ENCODE peak calls at places on chromosome 11, in four cellular contexts. One of them, this sample, is unnamed.
A peak's percentile ranks its signal among the peaks of the same experiment; 100 is the strongest.

GRCh38 chr11:95147364-95147905 is 57.8 kb downstream of the ENDOD1 start:
- DNase-seq in astrocyte: peak; percentile 90
- DNase-seq in GM23248: peak; percentile 93
- DNase-seq in GM23338: no peak
- DNase-seq in this sample: peak; percentile 81

GRCh38 chr11:30423886-30424285 is 101.0 kb downstream of the ARL14EP start:
- DNase-seq in astrocyte: no peak
- DNase-seq in GM23248: no peak
- DNase-seq in GM23338: no peak
- DNase-seq in this sample: no peak

GRCh38 chr11:130069684-130070108 is at the start of gene APLP2:
- DNase-seq in astrocyte: peak; percentile 94
- DNase-seq in GM23248: peak; percentile 99
- DNase-seq in GM23338: peak; percentile 100
- DNase-seq in this sample: peak; percentile 100

GRCh38 chr11:110691961-110692360 is 20.3 kb downstream of the ARHGAP20 start:
- DNase-seq in astrocyte: no peak
- DNase-seq in GM23248: no peak
- DNase-seq in GM23338: no peak
- DNase-seq in this sample: peak; percentile 17

GRCh38 chr11:65918211-65919150 is at the start of gene C11orf68:
- DNase-seq in astrocyte: no peak
- DNase-seq in GM23248: peak; percentile 70
- DNase-seq in GM23338: peak; percentile 56
- DNase-seq in this sample: peak; percentile 47

GRCh38 chr11:87076874-87077429 is 39.2 kb downstream of the TMEM135 start:
- DNase-seq in astrocyte: no peak
- DNase-seq in GM23248: no peak
- DNase-seq in GM23338: no peak
- DNase-seq in this sample: no peak

GRCh38 chr11:44760917-44761545 is 34.3 kb downstream of the TSPAN18 start:
- DNase-seq in astrocyte: peak; percentile 91
- DNase-seq in GM23248: peak; percentile 97
- DNase-seq in GM23338: peak; percentile 81
- DNase-seq in this sample: peak; percentile 93

GRCh38 chr11:20909995-20910726 is 240.8 kb downstream of the NELL1 start:
- DNase-seq in astrocyte: no peak
- DNase-seq in GM23248: no peak
- DNase-seq in GM23338: no peak
- DNase-seq in this sample: no peak

GRCh38 chr11:23112987-23113886 is 253.0 kb upstream of the CCDC179 start:
- DNase-seq in astrocyte: peak; percentile 41
- DNase-seq in GM23248: peak; percentile 64
- DNase-seq in GM23338: peak; percentile 79
- DNase-seq in this sample: peak; percentile 28

GRCh38 chr11:17720796-17721171 is 1.4 kb downstream of the MYOD1 start:
- DNase-seq in astrocyte: no peak
- DNase-seq in GM23248: no peak
- DNase-seq in GM23338: peak; percentile 52
- DNase-seq in this sample: peak; percentile 35

GRCh38 chr11:86802146-86802545 is 1.8 kb downstream of the PRSS23 start:
- DNase-seq in astrocyte: no peak
- DNase-seq in GM23248: no peak
- DNase-seq in GM23338: no peak
- DNase-seq in this sample: no peak

GRCh38 chr11:115699733-115700132 is 195.5 kb upstream of the CADM1 start:
- DNase-seq in astrocyte: peak; percentile 99
- DNase-seq in GM23248: peak; percentile 10
- DNase-seq in GM23338: no peak
- DNase-seq in this sample: no peak

GRCh38 chr11:71169328-71169727 is 83.0 kb downstream of the SHANK2 start:
- DNase-seq in astrocyte: no peak
- DNase-seq in GM23248: no peak
- DNase-seq in GM23338: no peak
- DNase-seq in this sample: no peak

GRCh38 chr11:44243633-44244343 is 66.2 kb downstream of the ALX4 start:
- DNase-seq in astrocyte: peak; percentile 68
- DNase-seq in GM23248: peak; percentile 46
- DNase-seq in GM23338: peak; percentile 94
- DNase-seq in this sample: peak; percentile 69

GRCh38 chr11:73012121-73012863 is 129.8 kb downstream of the FCHSD2 start:
- DNase-seq in astrocyte: peak; percentile 47
- DNase-seq in GM23248: peak; percentile 60
- DNase-seq in GM23338: peak; percentile 42
- DNase-seq in this sample: no peak

GRCh38 chr11:12137005-12137690 is 26.8 kb downstream of the MICAL2 start:
- DNase-seq in astrocyte: no peak
- DNase-seq in GM23248: no peak
- DNase-seq in GM23338: no peak
- DNase-seq in this sample: no peak

GRCh38 chr11:58061813-58062212 is 31.1 kb downstream of the OR6Q1 start:
- DNase-seq in astrocyte: peak; percentile 96
- DNase-seq in GM23248: peak; percentile 96
- DNase-seq in GM23338: no peak
- DNase-seq in this sample: no peak

GRCh38 chr11:15563054-15563453 is 448.3 kb downstream of the INSC start:
- DNase-seq in astrocyte: no peak
- DNase-seq in GM23248: no peak
- DNase-seq in GM23338: no peak
- DNase-seq in this sample: no peak

GRCh38 chr11:44011797-44012196 is 36.0 kb upstream of the ACCSL start:
- DNase-seq in astrocyte: peak; percentile 60
- DNase-seq in GM23248: peak; percentile 89
- DNase-seq in GM23338: no peak
- DNase-seq in this sample: no peak

GRCh38 chr11:2513441-2513840 is 68.6 kb downstream of the KCNQ1 start:
- DNase-seq in astrocyte: no peak
- DNase-seq in GM23248: no peak
- DNase-seq in GM23338: no peak
- DNase-seq in this sample: no peak

GRCh38 chr11:64251986-64252837 is 882 bp downstream of the PLCB3 start:
- DNase-seq in astrocyte: no peak
- DNase-seq in GM23248: peak; percentile 81
- DNase-seq in GM23338: peak; percentile 66
- DNase-seq in this sample: peak; percentile 55

GRCh38 chr11:86592047-86592564 is 80.3 kb downstream of the ME3 start:
- DNase-seq in astrocyte: peak; percentile 78
- DNase-seq in GM23248: peak; percentile 51
- DNase-seq in GM23338: no peak
- DNase-seq in this sample: no peak

GRCh38 chr11:86891020-86891419 is 64.2 kb downstream of the FZD4 start:
- DNase-seq in astrocyte: no peak
- DNase-seq in GM23248: no peak
- DNase-seq in GM23338: no peak
- DNase-seq in this sample: no peak

GRCh38 chr11:110710520-110711381 is 1.5 kb downstream of the ARHGAP20 start:
- DNase-seq in astrocyte: peak; percentile 17
- DNase-seq in GM23248: peak; percentile 68
- DNase-seq in GM23338: peak; percentile 62
- DNase-seq in this sample: peak; percentile 65

GRCh38 chr11:33778682-33779081 is 4.4 kb upstream of the FBXO3 start:
- DNase-seq in astrocyte: peak; percentile 88
- DNase-seq in GM23248: peak; percentile 75
- DNase-seq in GM23338: peak; percentile 44
- DNase-seq in this sample: peak; percentile 88

GRCh38 chr11:61680622-61681191 is 516 bp downstream of the DAGLA start:
- DNase-seq in astrocyte: no peak
- DNase-seq in GM23248: no peak
- DNase-seq in GM23338: no peak
- DNase-seq in this sample: no peak

GRCh38 chr11:45444796-45445195 is 158.7 kb upstream of the SYT13 start:
- DNase-seq in astrocyte: no peak
- DNase-seq in GM23248: no peak
- DNase-seq in GM23338: no peak
- DNase-seq in this sample: no peak

GRCh38 chr11:92048415-92048814 is 176.2 kb upstream of the FAT3 start:
- DNase-seq in astrocyte: no peak
- DNase-seq in GM23248: no peak
- DNase-seq in GM23338: no peak
- DNase-seq in this sample: peak; percentile 60

GRCh38 chr11:112469376-112469775 is 208.7 kb upstream of the PLET1 start:
- DNase-seq in astrocyte: no peak
- DNase-seq in GM23248: no peak
- DNase-seq in GM23338: no peak
- DNase-seq in this sample: no peak

GRCh38 chr11:62953811-62954210 is 31.0 kb downstream of the SLC22A6 start:
- DNase-seq in astrocyte: peak; percentile 14
- DNase-seq in GM23248: peak; percentile 47
- DNase-seq in GM23338: no peak
- DNase-seq in this sample: no peak

DNA sequence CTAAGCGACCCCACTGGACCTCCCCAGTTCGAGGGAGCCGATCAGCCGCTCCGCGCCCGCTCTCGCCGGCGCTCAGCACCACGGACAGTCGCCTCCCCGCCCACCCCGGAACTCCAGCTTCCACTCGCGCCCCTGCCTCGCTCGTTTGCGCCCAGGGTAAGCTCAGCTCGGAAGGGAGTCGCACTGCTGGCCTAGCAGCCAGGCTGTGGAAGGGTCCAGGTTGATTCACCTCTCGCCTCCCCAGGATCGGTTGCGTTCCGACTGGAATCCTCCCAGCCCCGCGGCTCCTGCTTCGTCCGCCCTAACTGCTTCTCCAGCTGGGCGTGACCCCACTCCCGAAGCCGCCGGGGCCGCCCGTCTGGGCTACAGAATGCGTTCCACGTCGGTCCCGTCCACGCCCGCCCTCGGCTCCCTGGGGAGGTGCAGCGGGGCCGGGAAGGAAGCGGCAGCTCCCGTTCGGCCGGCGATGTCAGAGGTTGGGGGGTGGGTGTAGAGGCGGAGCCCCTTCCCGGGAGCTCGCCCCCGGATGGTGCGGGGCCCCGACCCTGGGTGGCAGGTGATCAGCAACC is 343 bp downstream of the SCN3B start:
- DNase-seq in astrocyte: peak; percentile 49
- DNase-seq in GM23248: peak; percentile 68
- DNase-seq in GM23338: peak; percentile 79
- DNase-seq in this sample: peak; percentile 66
- TF ChIP-seq EZH2 in astrocyte: no peak
- TF ChIP-seq EZH2 in GM23248: no peak
- TF ChIP-seq EZH2 in GM23338: no peak
- TF ChIP-seq EZH2 in this sample: no peak

GRCh38 chr11:31813242-31813960 is 2.3 kb upstream of the PAX6 start:
- DNase-seq in astrocyte: peak; percentile 38
- DNase-seq in GM23248: no peak
- DNase-seq in GM23338: peak; percentile 58
- DNase-seq in this sample: peak; percentile 82

GRCh38 chr11:31815743-31816466 is 4.8 kb upstream of the PAX6 start:
- DNase-seq in astrocyte: peak; percentile 6
- DNase-seq in GM23248: peak; percentile 53
- DNase-seq in GM23338: no peak
- DNase-seq in this sample: peak; percentile 74

GRCh38 chr11:31812392-31813241 is 1.5 kb upstream of the PAX6 start:
- DNase-seq in astrocyte: peak; percentile 59
- DNase-seq in GM23248: peak; percentile 50
- DNase-seq in GM23338: peak; percentile 51
- DNase-seq in this sample: no peak

GRCh38 chr11:31816467-31817053 is 5.4 kb upstream of the PAX6 start:
- DNase-seq in astrocyte: peak; percentile 8
- DNase-seq in GM23248: no peak
- DNase-seq in GM23338: peak; percentile 60
- DNase-seq in this sample: peak; percentile 65

DNA sequence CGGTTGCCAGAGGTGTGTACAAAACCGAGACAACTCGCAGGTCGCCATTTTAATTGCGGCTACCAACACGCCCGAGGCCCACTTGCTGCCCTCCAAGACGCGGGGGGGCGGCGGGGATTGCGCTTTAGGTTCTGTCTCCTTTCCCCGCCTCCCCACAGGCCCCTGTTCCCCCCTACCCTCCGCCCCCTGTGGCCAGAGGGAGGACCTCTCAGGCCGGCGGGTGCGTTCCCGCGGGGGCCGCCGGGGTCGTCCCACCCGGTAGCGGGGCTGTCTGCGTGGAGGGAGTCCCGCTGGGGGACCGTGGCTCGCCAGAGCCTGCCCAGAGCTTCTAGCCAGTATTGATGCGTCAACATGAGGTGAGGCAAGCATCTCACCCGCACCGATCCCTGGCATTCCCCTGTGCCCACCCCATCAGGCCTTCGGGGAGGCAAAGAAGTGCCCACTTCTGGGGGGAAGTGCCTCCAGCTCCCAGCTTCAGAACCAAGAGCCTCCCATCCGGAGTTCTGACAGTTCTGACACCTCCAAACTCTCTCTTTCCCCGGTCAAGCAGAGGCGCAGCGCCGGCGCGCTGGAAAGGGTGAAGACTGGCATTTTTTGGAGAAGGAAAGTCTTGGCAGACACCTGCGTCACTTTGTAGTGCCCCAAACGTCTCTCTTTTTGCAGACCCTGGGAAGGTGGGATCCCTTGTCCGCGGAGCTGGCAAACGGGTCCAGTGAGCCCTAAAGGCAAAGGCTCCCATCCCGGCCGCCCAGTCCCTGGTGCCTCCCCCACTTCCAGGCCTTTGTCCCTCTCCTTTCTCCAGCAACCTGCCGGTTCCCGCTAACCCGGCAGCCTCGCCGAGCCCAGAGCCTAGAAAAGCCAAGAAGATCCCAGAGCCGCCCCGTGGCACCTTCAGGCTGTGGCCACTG is 3.1 kb upstream of the PAX6 start:
- DNase-seq in astrocyte: peak; percentile 23
- DNase-seq in GM23248: no peak
- DNase-seq in GM23338: peak; percentile 61
- DNase-seq in this sample: no peak
- TF ChIP-seq EZH2 in astrocyte: peak; percentile 71
- TF ChIP-seq EZH2 in GM23248: peak; percentile 91
- TF ChIP-seq EZH2 in GM23338: peak; percentile 91
- TF ChIP-seq EZH2 in this sample: peak; percentile 72

GRCh38 chr11:69819541-69820070 is 390 bp upstream of the FGF3 start:
- DNase-seq in astrocyte: no peak
- DNase-seq in GM23248: no peak
- DNase-seq in GM23338: peak; percentile 56
- DNase-seq in this sample: no peak
- TF ChIP-seq EZH2 in astrocyte: no peak
- TF ChIP-seq EZH2 in GM23248: no peak
- TF ChIP-seq EZH2 in GM23338: peak; percentile 92
- TF ChIP-seq EZH2 in this sample: peak; percentile 93

GRCh38 chr11:113474362-113475159 is 637 bp downstream of the DRD2 start:
- DNase-seq in astrocyte: peak; percentile 60
- DNase-seq in GM23248: peak; percentile 78
- DNase-seq in GM23338: peak; percentile 98
- DNase-seq in this sample: peak; percentile 93
- TF ChIP-seq EZH2 in astrocyte: peak; percentile 76
- TF ChIP-seq EZH2 in GM23248: no peak
- TF ChIP-seq EZH2 in GM23338: no peak
- TF ChIP-seq EZH2 in this sample: peak; percentile 98

GRCh38 chr11:114059278-114059983 is at the start of gene ZBTB16:
- DNase-seq in astrocyte: no peak
- DNase-seq in GM23248: peak; percentile 37
- DNase-seq in GM23338: peak; percentile 92
- DNase-seq in this sample: peak; percentile 90
- TF ChIP-seq EZH2 in astrocyte: peak; percentile 83
- TF ChIP-seq EZH2 in GM23248: peak; percentile 31
- TF ChIP-seq EZH2 in GM23338: no peak
- TF ChIP-seq EZH2 in this sample: no peak